ENCODE peak calls at places on chromosomes 13 and 19, in four cellular contexts. D is breast epithelium, W is lower leg skin, Z is body of pancreas. B is an unnamed sample.

GRCh38 chr13:105278797-105279425 is 1256.6 kb downstream of the EFNB2 start:
- DNase-seq in D (no peak), Z (no peak), W (no peak), B (no peak)

GRCh38 chr13:47250141-47250540 is 353.3 kb upstream of the HTR2A start:
- DNase-seq in Z (no peak), D (peak), W (no peak), B (no peak)

GRCh38 chr19:29858000-29858596 is 46.3 kb downstream of the CCNE1 start:
- DNase-seq in D (no peak), Z (peak), W (no peak), B (peak)

GRCh38 chr13:110301606-110302131 is 5.3 kb downstream of the COL4A1 start:
- DNase-seq in W (peak), D (no peak), Z (no peak), B (no peak)

GRCh38 chr19:54029930-54030490 is 33.7 kb downstream of the VSTM1 start:
- DNase-seq in D (no peak), Z (peak), W (no peak), B (peak)

GRCh38 chr13:89783221-89783755 is 1564.2 kb upstream of the MIR17HG start:
- DNase-seq in W (no peak), Z (no peak), D (no peak), B (no peak)

GRCh38 chr19:55289117-55289796 is 5.5 kb downstream of the BRSK1 start:
- DNase-seq in D (no peak), W (no peak), Z (no peak), B (no peak)

GRCh38 chr13:39130298-39130697 is 92.0 kb downstream of the NHLRC3 start:
- DNase-seq in Z (no peak), W (no peak), D (no peak), B (no peak)

GRCh38 chr13:104597554-104598240 is 1531.5 kb upstream of the SLC10A2 start:
- DNase-seq in W (no peak), Z (no peak), D (no peak), B (no peak)

GRCh38 chr13:110290811-110291210 is 16.1 kb downstream of the COL4A1 start:
- DNase-seq in W (peak), Z (no peak), D (no peak), B (no peak)

GRCh38 chr19:38120471-38121030 is 103.5 kb downstream of the DPF1 start:
- DNase-seq in W (no peak), D (no peak), Z (no peak), B (no peak)

GRCh38 chr19:1524206-1524971 is 512 bp downstream of the PLK5 start:
- DNase-seq in W (no peak), Z (no peak), D (no peak), B (no peak)

GRCh38 chr13:41315466-41316047 is 4.5 kb downstream of the NAA16 start:
- DNase-seq in Z (no peak), W (no peak), D (no peak), B (no peak)

GRCh38 chr13:82356667-82357066 is 1525.6 kb downstream of the SLITRK1 start:
- DNase-seq in Z (no peak), D (no peak), W (no peak), B (no peak)

GRCh38 chr13:75414036-75414827 is 67.7 kb downstream of the TBC1D4 start:
- DNase-seq in W (no peak), D (no peak), Z (no peak), B (no peak)

GRCh38 chr19:49749771-49750170 is 13.3 kb downstream of the TSKS start:
- DNase-seq in D (no peak), Z (no peak), W (no peak), B (no peak)

GRCh38 chr19:45424191-45425058 is 708 bp upstream of the ERCC1 start:
- DNase-seq in D (no peak), W (peak), Z (peak), B (peak)

GRCh38 chr13:30978981-30979956 is 46.8 kb downstream of the TEX26 start:
- DNase-seq in Z (no peak), W (no peak), D (no peak), B (no peak)

GRCh38 chr19:29188704-29189375 is 24.1 kb downstream of the UQCRFS1 start:
- DNase-seq in Z (no peak), D (no peak), W (no peak), B (no peak)

GRCh38 chr19:18593367-18594095 is 4.9 kb downstream of the REX1BD start:
- DNase-seq in W (no peak), Z (no peak), D (no peak), B (no peak)

GRCh38 chr13:95494082-95494681 is 58.3 kb upstream of the CLDN10 start:
- DNase-seq in Z (peak), W (no peak), D (no peak), B (no peak)

GRCh38 chr13:22562116-22562515 is 618.7 kb upstream of the SGCG start:
- DNase-seq in Z (no peak), W (no peak), D (no peak), B (no peak)

GRCh38 chr13:110290153-110290552 is 16.8 kb downstream of the COL4A1 start:
- DNase-seq in Z (no peak), D (no peak), W (peak), B (no peak)

GRCh38 chr19:16371540-16371986 is 46.9 kb downstream of the KLF2 start:
- DNase-seq in W (peak), D (no peak), Z (no peak), B (no peak)

GRCh38 chr13:44929691-44930090 is 59.6 kb downstream of the NUFIP1 start:
- DNase-seq in W (no peak), Z (no peak), D (no peak), B (no peak)

GRCh38 chr19:19388568-19389555 is 16.6 kb upstream of the GATAD2A start:
- DNase-seq in W (no peak), Z (no peak), D (no peak), B (no peak)

GRCh38 chr19:5148794-5149190 is 179.9 kb downstream of the KDM4B start:
- DNase-seq in W (no peak), Z (no peak), D (no peak), B (no peak)

GRCh38 chr19:53813996-53814395 is 10.1 kb downstream of the NLRP12 start:
- DNase-seq in D (no peak), Z (no peak), W (no peak), B (no peak)

GRCh38 chr13:98947925-98948324 is 29.9 kb downstream of the DOCK9 start:
- DNase-seq in D (no peak), Z (no peak), W (no peak), B (no peak)

GRCh38 chr19:30419581-30420180 is 47.5 kb downstream of the ZNF536 start:
- DNase-seq in D (no peak), W (peak), Z (no peak), B (no peak)

GRCh38 chr19:46350029-46350757 is 3.3 kb downstream of the PPP5C start:
- DNase-seq in D (no peak), Z (no peak), W (no peak), B (no peak)

GRCh38 chr19:17441241-17442135 is 7.0 kb downstream of the TMEM221 start:
- DNase-seq in Z (no peak), W (no peak), D (no peak), B (no peak)

GRCh38 chr19:18153555-18154134 is 682 bp downstream of the PIK3R2 start:
- DNase-seq in Z (peak), W (no peak), D (no peak), B (peak)

GRCh38 chr19:27972291-27973040 is 1240.5 kb downstream of the UQCRFS1 start:
- DNase-seq in Z (peak), W (no peak), D (no peak), B (no peak)

GRCh38 chr19:53192771-53193533 is at the start of gene ZNF665:
- DNase-seq in W (peak), D (peak), Z (peak), B (peak)

DNA sequence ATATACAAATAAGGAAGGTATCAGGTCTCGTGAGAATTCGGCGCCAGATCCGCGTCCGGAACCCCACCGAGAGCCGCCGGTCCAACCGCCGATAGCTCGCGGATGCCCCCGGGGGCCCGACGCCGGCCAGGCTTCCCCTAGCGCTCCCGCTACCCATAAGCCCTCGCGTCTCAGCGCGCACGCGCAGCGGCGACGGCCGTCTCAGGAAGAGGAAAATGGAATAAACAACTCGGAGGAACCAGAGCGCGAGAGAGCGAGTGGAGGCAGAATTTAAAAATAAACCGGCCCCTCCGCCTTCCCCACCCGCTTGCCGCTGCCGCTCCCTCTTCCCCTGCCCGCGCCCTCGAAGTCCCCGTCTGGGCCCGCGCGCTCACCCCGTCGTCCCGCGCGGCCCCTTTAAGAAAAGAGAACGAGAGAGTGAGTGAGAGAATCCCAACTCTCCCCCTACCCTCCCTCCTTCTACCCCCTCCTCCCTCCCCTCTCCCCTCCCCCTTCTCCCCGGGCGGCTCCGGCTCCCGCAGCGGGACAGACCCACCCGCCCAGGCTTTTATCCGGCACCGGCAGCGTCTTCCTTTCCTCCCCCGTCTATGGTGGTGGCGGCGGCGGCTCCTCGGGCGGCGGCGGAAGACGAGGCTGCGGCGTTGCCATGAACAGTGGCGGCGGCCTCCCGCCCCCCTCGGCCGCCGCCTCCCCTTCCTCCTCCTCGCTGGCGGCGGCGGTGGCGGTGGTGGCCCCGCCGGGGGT is at the start of gene PAN3:
- DNase-seq in W (peak), Z (peak), D (peak), B (peak)
- TF ChIP-seq CTCF in W (no peak), Z (no peak), D (no peak), B (no peak)

GRCh38 chr13:43804461-43805070 is 17.8 kb upstream of the ENOX1 start:
- DNase-seq in Z (no peak), D (no peak), W (no peak), B (no peak)
- TF ChIP-seq CTCF in Z (peak), D (peak), W (no peak), B (peak)

GRCh38 chr13:26249551-26249950 is 4.4 kb upstream of the CDK8 start:
- DNase-seq in Z (no peak), W (no peak), D (no peak), B (no peak)

GRCh38 chr13:26247608-26248007 is 6.3 kb upstream of the CDK8 start:
- DNase-seq in D (no peak), Z (no peak), W (no peak), B (no peak)

GRCh38 chr13:26246154-26246553 is 7.8 kb upstream of the CDK8 start:
- DNase-seq in Z (no peak), D (no peak), W (no peak), B (no peak)

GRCh38 chr13:26247011-26247410 is 6.9 kb upstream of the CDK8 start:
- DNase-seq in D (no peak), Z (no peak), W (no peak), B (no peak)
- TF ChIP-seq CTCF in D (no peak), Z (no peak), W (no peak), B (no peak)

DNA sequence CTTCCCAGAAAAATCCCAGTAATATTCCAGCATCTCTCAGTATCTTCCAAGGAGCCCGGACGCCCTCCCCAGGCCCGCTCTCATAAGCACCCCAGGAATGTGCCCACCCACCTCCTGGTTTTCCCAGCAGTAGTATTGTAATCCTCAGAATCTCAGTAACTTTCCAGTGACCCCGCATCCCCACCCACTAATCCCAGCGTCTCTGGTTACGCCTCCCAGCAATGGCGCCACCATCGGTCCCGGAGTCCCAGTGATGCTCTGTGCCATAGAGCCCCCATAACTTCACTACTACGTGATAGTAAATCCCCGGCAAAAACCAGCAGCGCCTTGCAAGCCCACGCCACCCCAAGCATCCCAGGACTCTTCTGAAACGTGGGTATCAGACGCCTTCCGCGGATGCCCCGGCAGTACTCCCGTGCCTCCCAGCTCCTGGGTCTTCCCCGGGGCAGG is 961 bp upstream of the PNPLA6 start:
- DNase-seq in Z (peak), D (peak), W (peak), B (peak)
- TF ChIP-seq CTCF in Z (no peak), D (no peak), W (no peak), B (no peak)